ENCODE peak calls at places on chromosomes 12 and 14, in eight cellular contexts. B is thyroid gland, O is IMR-90, T is uterus, Y is K562, E is GM12878, V is HCT116, S is esophagus muscularis mucosa. G is an unnamed sample.

GRCh38 chr14:89360277-89360676 is 56.8 kb downstream of the FOXN3 start:
- DNase-seq in B (no peak), O (no peak), T (no peak), Y (no peak), E (no peak), V (no peak), S (no peak), G (no peak)

GRCh38 chr14:31080060-31080459 is 53.9 kb upstream of the STRN3 start:
- DNase-seq in B (no peak), O (peak; percentile 66), T (no peak), Y (no peak), E (no peak), V (no peak), S (no peak), G (no peak)

GRCh38 chr14:35534130-35534883 is at the start of gene INSM2:
- DNase-seq in B (no peak), O (peak; percentile 5), T (no peak), Y (no peak), E (no peak), V (no peak), S (no peak), G (no peak)

GRCh38 chr12:115504241-115504941 is 773.1 kb downstream of the MED13L start:
- DNase-seq in B (no peak), O (no peak), T (no peak), Y (no peak), E (peak; percentile 72), V (no peak), S (no peak), G (no peak)

GRCh38 chr14:68199465-68200145 is 380.0 kb downstream of the RAD51B start:
- DNase-seq in B (peak; percentile 69), O (no peak), T (peak; percentile 50), Y (no peak), E (no peak), V (no peak), S (no peak), G (no peak)

GRCh38 chr14:58865520-58866281 is 227.9 kb downstream of the DACT1 start:
- DNase-seq in B (no peak), O (peak; percentile 78), T (no peak), Y (no peak), E (no peak), V (no peak), S (no peak), G (no peak)

GRCh38 chr12:104578453-104578852 is 121.7 kb downstream of the CHST11 start:
- DNase-seq in B (no peak), O (peak; percentile 84), T (no peak), Y (no peak), E (no peak), V (no peak), S (no peak), G (no peak)

GRCh38 chr14:33118653-33119052 is 180.0 kb downstream of the NPAS3 start:
- DNase-seq in B (no peak), O (no peak), T (no peak), Y (no peak), E (no peak), V (no peak), S (no peak), G (no peak)

GRCh38 chr12:94207467-94208432 is 59.4 kb downstream of the PLXNC1 start:
- DNase-seq in B (no peak), O (no peak), T (no peak), Y (no peak), E (peak; percentile 89), V (no peak), S (no peak), G (no peak)

GRCh38 chr14:61812347-61813100 is 50.3 kb downstream of the SNAPC1 start:
- DNase-seq in B (peak; percentile 35), O (no peak), T (no peak), Y (no peak), E (no peak), V (no peak), S (no peak), G (no peak)

GRCh38 chr12:26227376-26227775 is 32.0 kb downstream of the SSPN start:
- DNase-seq in B (no peak), O (no peak), T (no peak), Y (no peak), E (no peak), V (no peak), S (no peak), G (no peak)

GRCh38 chr12:29232086-29232485 is 83.0 kb downstream of the FAR2 start:
- DNase-seq in B (no peak), O (no peak), T (no peak), Y (no peak), E (no peak), V (no peak), S (no peak), G (no peak)

GRCh38 chr14:101289230-101289690 is 272.0 kb upstream of the DIO3 start:
- DNase-seq in B (no peak), O (no peak), T (no peak), Y (no peak), E (no peak), V (no peak), S (peak; percentile 80), G (no peak)

GRCh38 chr12:65685514-65685913 is 138.8 kb upstream of the HMGA2 start:
- DNase-seq in B (no peak), O (peak; percentile 43), T (no peak), Y (peak; percentile 20), E (no peak), V (peak; percentile 29), S (no peak), G (no peak)

GRCh38 chr12:108379761-108380160 is 40.6 kb upstream of the CMKLR1 start:
- DNase-seq in B (no peak), O (no peak), T (no peak), Y (no peak), E (no peak), V (no peak), S (no peak), G (no peak)

GRCh38 chr14:24679248-24680085 is 45.5 kb upstream of the GZMB start:
- DNase-seq in B (no peak), O (no peak), T (no peak), Y (no peak), E (no peak), V (no peak), S (no peak), G (no peak)

GRCh38 chr14:24680516-24680915 is 46.5 kb upstream of the GZMB start:
- DNase-seq in B (peak; percentile 39), O (no peak), T (no peak), Y (no peak), E (no peak), V (no peak), S (no peak), G (no peak)

GRCh38 chr14:24677956-24678355 is 44.0 kb upstream of the GZMB start:
- DNase-seq in B (no peak), O (no peak), T (no peak), Y (no peak), E (no peak), V (no peak), S (no peak), G (no peak)

GRCh38 chr14:24681056-24681455 is 47.1 kb upstream of the GZMB start:
- DNase-seq in B (no peak), O (no peak), T (no peak), Y (no peak), E (no peak), V (no peak), S (no peak), G (no peak)

DNA sequence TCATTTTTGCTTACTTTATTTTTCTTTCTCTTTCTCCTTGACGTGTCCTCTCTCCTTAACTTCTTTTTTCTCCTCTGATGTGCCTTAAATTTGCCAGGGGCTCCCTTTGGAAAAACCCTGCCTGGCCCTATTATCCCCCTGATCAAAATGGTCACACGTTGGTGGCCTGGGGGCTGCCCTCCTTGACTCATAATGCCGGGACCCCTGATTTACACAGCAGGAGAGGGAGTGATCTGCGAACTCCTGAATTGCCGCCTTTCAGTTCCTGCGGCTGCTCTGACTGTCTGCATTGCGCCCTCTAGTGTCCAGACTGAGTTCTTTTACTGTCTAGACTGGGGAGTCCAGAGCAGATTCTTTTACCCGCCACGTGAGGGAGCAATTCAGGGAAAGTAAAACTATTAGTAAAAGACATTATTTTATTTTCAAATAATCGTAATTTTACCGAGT is 44.8 kb upstream of the GZMB start:
- DNase-seq in B (peak; percentile 79), O (peak; percentile 86), T (peak; percentile 41), Y (peak; percentile 71), E (peak; percentile 72), V (peak; percentile 82), S (no peak), G (peak; percentile 29)
- H3K4me3 ChIP-seq in B (no peak overlapping the region), O (no peak overlapping the region), T (no peak overlapping the region), Y (peak overlapping the region; percentile 29), E (peak overlapping the region; percentile 60), V (no peak overlapping the region), S (peak overlapping the region; percentile 35), G (peak overlapping the region; percentile 40)

GRCh38 chr12:10211975-10212622 is 578 bp upstream of the GABARAPL1 start:
- DNase-seq in B (peak; percentile 99), O (peak; percentile 100), T (peak; percentile 98), Y (peak; percentile 73), E (no peak), V (peak; percentile 96), S (peak; percentile 98), G (peak; percentile 99)
- TF ChIP-seq POLR2A in B (no peak), O (peak; percentile 79), T (peak; percentile 95), Y (peak; percentile 58), E (no peak), V (no peak), S (peak; percentile 25), G (peak; percentile 93)

DNA sequence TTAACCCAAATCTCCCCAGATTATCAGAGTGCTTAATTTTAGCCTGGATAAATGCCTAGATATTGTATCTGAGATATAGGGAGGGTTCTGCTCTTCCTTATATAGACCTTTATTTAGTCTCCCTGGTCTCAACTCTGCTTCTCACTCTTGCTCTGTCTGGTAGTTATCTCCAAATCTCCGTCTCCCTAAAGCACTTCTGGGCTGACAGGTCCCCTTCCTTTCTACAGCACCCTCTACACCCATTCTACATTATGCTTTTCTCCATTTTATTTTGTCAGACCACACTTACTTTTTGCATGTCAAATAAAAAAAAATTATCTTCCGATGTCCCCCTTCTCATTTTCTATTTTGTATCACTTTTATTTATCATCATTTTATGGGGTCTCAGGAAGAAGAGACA is 2.0 kb upstream of the ERC1 start:
- DNase-seq in B (no peak), O (no peak), T (no peak), Y (no peak), E (no peak), V (no peak), S (no peak), G (no peak)
- H3K4me3 ChIP-seq in B (no peak overlapping the region), O (no peak overlapping the region), T (no peak overlapping the region), Y (no peak overlapping the region), E (no peak overlapping the region), V (no peak overlapping the region), S (peak overlapping the region; percentile 99), G (peak overlapping the region; percentile 92)

DNA sequence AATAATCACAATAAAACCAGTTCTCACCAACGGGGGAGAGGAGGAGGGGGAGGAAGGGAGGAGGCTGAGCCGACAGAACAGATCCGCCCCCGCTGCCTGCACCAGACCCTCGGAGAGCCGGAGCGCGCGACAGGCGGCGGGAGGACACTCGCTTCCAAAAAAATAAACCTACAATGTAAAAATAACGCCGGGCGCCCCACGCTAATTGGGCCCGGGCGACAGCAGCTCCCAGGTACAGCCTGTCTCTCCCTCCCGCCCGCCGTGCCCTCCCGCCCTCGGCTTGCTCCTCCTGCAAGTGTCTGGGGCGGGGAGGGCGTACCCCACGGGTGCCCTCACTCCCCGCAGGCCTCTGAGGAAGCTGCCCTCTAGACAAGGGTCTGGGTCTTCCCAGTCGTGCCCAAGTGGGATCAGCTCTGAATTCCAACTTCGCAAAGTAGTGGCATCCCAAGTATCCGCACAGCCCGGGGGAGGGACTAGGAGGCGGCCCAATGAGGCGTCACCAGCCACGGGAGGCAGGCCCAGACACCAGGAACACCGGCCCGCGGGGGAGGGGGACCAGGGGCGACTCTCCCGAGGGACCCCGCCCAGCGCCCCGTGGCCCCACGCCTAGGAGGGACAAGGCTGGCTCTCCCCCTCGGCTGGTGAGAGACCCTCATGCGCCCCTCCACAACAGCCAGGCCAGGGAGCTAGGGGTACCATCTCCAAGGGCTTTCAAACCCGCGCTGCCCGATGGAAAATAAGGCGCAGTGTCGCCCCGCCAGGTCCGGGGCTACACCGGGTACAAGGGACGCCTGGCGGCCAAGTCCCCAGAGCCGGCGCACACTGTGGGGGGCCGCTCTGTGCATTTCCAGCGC is 1.0 kb downstream of the NCOR2 start:
- DNase-seq in B (peak; percentile 91), O (peak; percentile 66), T (peak; percentile 87), Y (peak; percentile 86), E (no peak), V (peak; percentile 42), S (peak; percentile 98), G (peak; percentile 80)
- TF ChIP-seq POLR2A in B (peak; percentile 29), O (no peak), T (no peak), Y (peak; percentile 69), E (peak; percentile 63), V (no peak), S (peak; percentile 59), G (peak; percentile 69)